ENCODE peak calls at places on chromosomes 2 and 18, in five cellular contexts. O, N, U, Q and X are unnamed samples.
A peak's percentile ranks its signal among the peaks of the same experiment; 100 is the strongest.

GRCh38 chr2:174846941-174847938 is 83.0 kb upstream of the CHRNA1 start:
- DNase-seq in O (peak; percentile 79), N (peak; percentile 97), U (peak; percentile 49), Q (no peak), X (no peak)

GRCh38 chr2:88857274-88857741 is 165.8 kb downstream of the RPIA start:
- DNase-seq in O (no peak), N (no peak), U (no peak), Q (no peak), X (no peak)

GRCh38 chr2:233210843-233211600 is 40.5 kb upstream of the ATG16L1 start:
- DNase-seq in O (peak; percentile 63), N (peak; percentile 90), U (no peak), Q (no peak), X (no peak)

GRCh38 chr18:9066817-9067306 is 35.6 kb upstream of the NDUFV2 start:
- DNase-seq in O (no peak), N (no peak), U (no peak), Q (no peak), X (no peak)

GRCh38 chr2:67564076-67564475 is 166.9 kb downstream of the ETAA1 start:
- DNase-seq in O (no peak), N (peak; percentile 77), U (no peak), Q (no peak), X (no peak)

GRCh38 chr2:127187081-127187775 is 32.9 kb downstream of the CYP27C1 start:
- DNase-seq in O (no peak), N (no peak), U (no peak), Q (no peak), X (no peak)

GRCh38 chr18:35998967-35999366 is 26.5 kb downstream of the RMP24 start:
- DNase-seq in O (peak; percentile 12), N (no peak), U (no peak), Q (no peak), X (no peak)

GRCh38 chr2:133086176-133086575 is 416.2 kb upstream of the LYPD1 start:
- DNase-seq in O (no peak), N (no peak), U (no peak), Q (no peak), X (no peak)

GRCh38 chr2:179596018-179596417 is 265.4 kb downstream of the ZNF385B start:
- DNase-seq in O (no peak), N (peak; percentile 88), U (no peak), Q (no peak), X (no peak)

GRCh38 chr18:74539289-74539688 is 5.0 kb downstream of the CNDP1 start:
- DNase-seq in O (no peak), N (no peak), U (no peak), Q (no peak), X (no peak)

GRCh38 chr2:86201951-86202692 is 2.9 kb downstream of the MRPL35 start:
- DNase-seq in O (peak; percentile 43), N (no peak), U (no peak), Q (no peak), X (no peak)

GRCh38 chr2:221450280-221450679 is 121.8 kb downstream of the EPHA4 start:
- DNase-seq in O (no peak), N (no peak), U (no peak), Q (no peak), X (no peak)

GRCh38 chr2:29175338-29175737 is 60.1 kb downstream of the CLIP4 start:
- DNase-seq in O (no peak), N (no peak), U (no peak), Q (no peak), X (no peak)
- H2BK5ac ChIP-seq in O (no peak overlapping the region), N (no peak overlapping the region), U (no peak overlapping the region), Q (no peak overlapping the region), X (no peak overlapping the region)

GRCh38 chr2:111695441-111696007 is 188.5 kb downstream of the ANAPC1 start:
- DNase-seq in O (no peak), N (no peak), U (no peak), Q (no peak), X (no peak)
- H3K4ac ChIP-seq in O (no peak overlapping the region), N (no peak overlapping the region), U (no peak overlapping the region), Q (no peak overlapping the region), X (no peak overlapping the region)

GRCh38 chr2:64913357-64913869 is 75.8 kb upstream of the SLC1A4 start:
- DNase-seq in O (no peak), N (no peak), U (peak; percentile 86), Q (no peak), X (no peak)

GRCh38 chr2:64918220-64918886 is 70.8 kb upstream of the SLC1A4 start:
- DNase-seq in O (no peak), N (no peak), U (peak; percentile 60), Q (no peak), X (no peak)

GRCh38 chr2:64914735-64915509 is 74.3 kb upstream of the SLC1A4 start:
- DNase-seq in O (peak; percentile 57), N (peak; percentile 68), U (no peak), Q (no peak), X (no peak)

GRCh38 chr2:64914247-64914646 is 75.0 kb upstream of the SLC1A4 start:
- DNase-seq in O (no peak), N (no peak), U (no peak), Q (no peak), X (no peak)

DNA sequence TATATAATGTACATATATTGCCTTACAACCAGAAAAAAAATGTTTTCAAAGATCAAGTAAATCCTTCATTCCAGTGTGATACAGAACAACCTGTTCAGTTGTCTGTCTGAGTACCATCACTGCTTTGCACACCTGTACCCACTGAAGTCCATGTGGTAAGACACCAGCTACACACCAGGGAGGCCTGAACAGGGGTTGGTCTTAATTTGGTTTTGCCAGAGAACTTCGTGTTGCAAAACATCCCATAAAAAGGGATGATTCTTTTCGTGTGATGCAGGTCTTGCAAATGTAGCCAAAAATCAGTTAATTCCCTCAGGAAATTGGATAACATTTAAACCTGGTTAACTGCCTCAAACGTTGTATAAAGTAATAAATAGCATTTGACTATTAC is 73.7 kb upstream of the SLC1A4 start:
- DNase-seq in O (no peak), N (no peak), U (no peak), Q (no peak), X (no peak)
- H3K4me2 ChIP-seq in O (no peak overlapping the region), N (no peak overlapping the region), U (no peak overlapping the region), Q (no peak overlapping the region), X (no peak overlapping the region)

GRCh38 chr18:58512161-58512581 is 116.7 kb downstream of the ALPK2 start:
- DNase-seq in O (no peak), N (no peak), U (peak; percentile 81), Q (peak; percentile 75), X (peak; percentile 44)
- H2BK5ac ChIP-seq in O (no peak overlapping the region), N (peak overlapping the region; percentile 97), U (peak overlapping the region; percentile 0), Q (peak overlapping the region; percentile 100), X (no peak overlapping the region)